ENCODE peak calls at places on chromosome 17, in four cellular contexts. P, I, L and J are unnamed samples. For H3K4me1, the result is how much of the 10 kb centered on the place peaks cover.

GRCh38 chr17:68427575-68427974 is 29.7 kb downstream of the WIPI1 start:
- DNase-seq in P (no peak), I (no peak), L (no peak), J (no peak)

GRCh38 chr17:17147821-17148220 is 58.3 kb downstream of the PLD6 start:
- DNase-seq in P (no peak), I (no peak), L (no peak), J (no peak)

GRCh38 chr17:15510361-15510760 is 42.9 kb upstream of the CDRT4 start:
- DNase-seq in P (no peak), I (no peak), L (peak), J (no peak)

GRCh38 chr17:32604966-32605365 is 118.2 kb downstream of the CDK5R1 start:
- DNase-seq in P (no peak), I (no peak), L (no peak), J (no peak)

GRCh38 chr17:2755941-2756724 is 6.7 kb upstream of the CCDC92B start:
- DNase-seq in P (no peak), I (no peak), L (no peak), J (no peak)

GRCh38 chr17:12730421-12730820 is 58.9 kb upstream of the ARHGAP44 start:
- DNase-seq in P (no peak), I (peak), L (no peak), J (no peak)

GRCh38 chr17:32277284-32277683 is 11.7 kb downstream of the RHBDL3 start:
- DNase-seq in P (no peak), I (no peak), L (no peak), J (no peak)

GRCh38 chr17:83185023-83186002 is 105.9 kb downstream of the METRNL start:
- DNase-seq in P (no peak), I (peak), L (no peak), J (peak)

GRCh38 chr17:8914554-8914953 is 47.1 kb upstream of the PIK3R6 start:
- DNase-seq in P (no peak), I (no peak), L (no peak), J (no peak)

GRCh38 chr17:72332367-72332766 is 211.5 kb downstream of the SOX9 start:
- DNase-seq in P (no peak), I (no peak), L (no peak), J (no peak)

GRCh38 chr17:64129765-64130558 is at the start of gene ERN1:
- DNase-seq in P (peak), I (peak), L (peak), J (peak)

GRCh38 chr17:36703860-36704266 is 102.5 kb downstream of the MRM1 start:
- DNase-seq in P (peak), I (peak), L (peak), J (no peak)

GRCh38 chr17:13874817-13875216 is 194.5 kb upstream of the COX10 start:
- DNase-seq in P (no peak), I (no peak), L (no peak), J (no peak)

GRCh38 chr17:82648761-82649474 is 674 bp upstream of the WDR45B start:
- DNase-seq in P (peak), I (peak), L (no peak), J (no peak)

GRCh38 chr17:37567137-37567927 is 41.9 kb downstream of the SYNRG start:
- DNase-seq in P (no peak), I (no peak), L (no peak), J (no peak)

GRCh38 chr17:74528491-74529199 is 2.6 kb downstream of the CD300LB start:
- DNase-seq in P (no peak), I (peak), L (no peak), J (no peak)

GRCh38 chr17:28574536-28574935 is 2.2 kb downstream of the ALDOC start:
- DNase-seq in P (no peak), I (no peak), L (no peak), J (no peak)

GRCh38 chr17:60080545-60080944 is 1.8 kb upstream of the HEATR6 start:
- DNase-seq in P (no peak), I (no peak), L (no peak), J (no peak)

GRCh38 chr17:32486091-32486700 is 597 bp upstream of the CDK5R1 start:
- DNase-seq in P (peak), I (peak), L (peak), J (no peak)

GRCh38 chr17:66423436-66423922 is 121.1 kb downstream of the PRKCA start:
- DNase-seq in P (no peak), I (no peak), L (no peak), J (no peak)

GRCh38 chr17:48004973-48005372 is 32.6 kb downstream of the COPZ2 start:
- DNase-seq in P (no peak), I (no peak), L (no peak), J (no peak)

GRCh38 chr17:39769974-39770587 is 32.3 kb downstream of the GRB7 start:
- DNase-seq in P (no peak), I (no peak), L (no peak), J (peak)

GRCh38 chr17:68057531-68057952 is 22.0 kb downstream of the KPNA2 start:
- DNase-seq in P (no peak), I (peak), L (peak), J (no peak)

GRCh38 chr17:82378741-82379021 is 7.1 kb downstream of the UTS2R start:
- DNase-seq in P (no peak), I (no peak), L (no peak), J (peak)

GRCh38 chr17:74192950-74193781 is 10.3 kb upstream of the RPL38 start:
- DNase-seq in P (peak), I (peak), L (no peak), J (no peak)

GRCh38 chr17:48634446-48635208 is 8.5 kb upstream of the HOXB9 start:
- DNase-seq in P (no peak), I (peak), L (no peak), J (no peak)

GRCh38 chr17:66365204-66365524 is 62.8 kb downstream of the PRKCA start:
- DNase-seq in P (no peak), I (no peak), L (peak), J (no peak)

GRCh38 chr17:29291163-29291752 is 2.7 kb downstream of the NUFIP2 start:
- DNase-seq in P (no peak), I (peak), L (peak), J (no peak)

GRCh38 chr17:10062757-10063385 is 135.5 kb downstream of the GAS7 start:
- DNase-seq in P (no peak), I (no peak), L (no peak), J (no peak)

GRCh38 chr17:40818733-40819527 is 3.5 kb downstream of the KRT10 start:
- DNase-seq in P (peak), I (peak), L (peak), J (peak)

GRCh38 chr17:17824780-17825614 is 11.8 kb downstream of the SREBF1 start:
- DNase-seq in P (no peak), I (no peak), L (no peak), J (no peak)

GRCh38 chr17:74028717-74029116 is 174.8 kb upstream of the RPL38 start:
- DNase-seq in P (no peak), I (no peak), L (no peak), J (no peak)

GRCh38 chr17:33292981-33293867 is at the start of gene ASIC2:
- DNase-seq in P (no peak), I (peak), L (no peak), J (peak)

GRCh38 chr17:32102697-32103096 is 39.6 kb upstream of the RHOT1 start:
- DNase-seq in P (no peak), I (no peak), L (no peak), J (no peak)

GRCh38 chr17:49920370-49920769 is 48.6 kb upstream of the DLX4 start:
- DNase-seq in P (no peak), I (no peak), L (no peak), J (no peak)

GRCh38 chr17:71633391-71633849 is 487.4 kb upstream of the SOX9 start:
- DNase-seq in P (no peak), I (peak), L (no peak), J (peak)

GRCh38 chr17:67492824-67493490 is 115.9 kb downstream of the PITPNC1 start:
- DNase-seq in P (no peak), I (no peak), L (no peak), J (no peak)

GRCh38 chr17:27511921-27512320 is 55.7 kb downstream of the KSR1 start:
- DNase-seq in P (no peak), I (no peak), L (no peak), J (no peak)

GRCh38 chr17:27511154-27511553 is 54.9 kb downstream of the KSR1 start:
- DNase-seq in P (no peak), I (no peak), L (no peak), J (no peak)

GRCh38 chr17:27514595-27515413 is 58.6 kb downstream of the KSR1 start:
- DNase-seq in P (no peak), I (no peak), L (no peak), J (no peak)

GRCh38 chr17:27512511-27513346 is 56.5 kb downstream of the KSR1 start:
- DNase-seq in P (no peak), I (no peak), L (no peak), J (no peak)

DNA sequence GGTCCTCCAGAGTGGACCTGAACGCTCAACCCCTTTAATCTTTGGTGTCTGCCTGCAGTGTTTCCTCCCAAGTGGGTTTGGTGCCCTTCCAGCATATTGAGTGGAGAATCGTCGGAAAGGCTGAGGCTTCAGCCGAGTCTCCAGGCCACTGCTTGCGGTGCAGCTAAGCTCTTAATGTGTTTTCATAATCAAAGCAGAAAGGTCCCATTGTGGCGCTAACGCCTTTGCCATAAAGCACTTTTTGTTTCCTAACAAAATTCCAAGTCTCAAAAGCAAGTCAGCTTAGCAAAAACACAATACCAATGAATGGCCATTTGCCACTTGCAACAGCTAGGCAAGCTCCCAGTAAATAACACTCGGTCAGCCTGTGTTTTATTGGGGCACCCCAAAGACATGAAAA is 57.6 kb downstream of the KSR1 start:
- DNase-seq in P (no peak), I (no peak), L (no peak), J (no peak)
- H3K4me1 ChIP-seq in P (under half), I (under half), L (under half), J (under half)

GRCh38 chr17:76408037-76408849 is 23.8 kb downstream of the SPHK1 start:
- DNase-seq in P (no peak), I (peak), L (peak), J (peak)
- TF ChIP-seq CTCF in P (peak), I (peak), L (peak), J (peak)

DNA sequence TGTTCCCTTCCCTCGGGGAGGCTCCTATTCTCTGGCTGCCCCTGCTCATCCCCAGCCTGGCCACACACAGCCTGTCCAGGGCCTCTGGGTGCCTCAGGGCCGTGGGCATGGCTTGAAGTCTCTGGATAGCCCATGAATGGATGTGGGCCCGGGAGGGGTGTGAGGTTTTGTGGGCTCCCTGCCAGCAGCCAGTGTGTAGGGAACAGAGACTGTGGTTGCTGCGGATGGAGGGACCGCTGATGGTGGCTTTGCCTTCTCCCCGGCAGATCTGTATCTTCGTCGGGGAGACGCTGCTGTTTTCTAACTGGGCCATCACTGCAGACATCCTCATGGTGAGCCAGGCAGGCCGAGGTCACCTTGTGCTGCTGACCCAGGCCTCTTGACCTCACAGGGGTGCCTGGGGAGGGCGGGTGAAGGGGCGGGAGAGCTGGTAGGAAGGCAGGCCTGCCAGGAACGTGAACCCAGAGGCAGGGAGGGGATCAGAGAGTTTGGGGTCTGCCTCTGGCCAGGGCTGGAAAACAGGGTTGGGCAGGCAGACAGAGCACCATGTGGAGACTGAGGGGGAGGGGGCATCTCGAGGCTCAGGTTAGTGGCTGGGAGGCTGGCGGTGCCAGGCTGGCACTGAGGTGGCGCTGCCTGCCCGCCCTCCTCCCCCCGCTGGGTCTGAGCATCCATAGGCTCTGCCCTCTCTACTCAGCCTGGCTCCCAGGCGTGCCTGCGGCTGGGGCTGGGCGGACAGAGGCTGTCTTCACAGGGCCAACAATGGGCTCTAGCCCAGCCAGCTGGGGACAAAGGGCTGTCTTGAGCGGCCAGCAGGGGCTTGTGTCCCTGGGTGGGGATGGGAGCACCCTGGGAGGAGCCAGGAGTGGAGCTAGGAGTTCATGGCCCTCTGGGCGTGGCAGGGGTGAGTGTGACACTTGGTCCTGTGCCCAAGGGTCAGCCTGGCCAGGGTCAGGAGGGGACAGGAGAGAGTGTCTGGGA is 21.4 kb downstream of the MYBBP1A start:
- DNase-seq in P (peak), I (peak), L (peak), J (no peak)
- H3K27ac ChIP-seq in P (peak), I (peak), L (peak), J (no peak)

DNA sequence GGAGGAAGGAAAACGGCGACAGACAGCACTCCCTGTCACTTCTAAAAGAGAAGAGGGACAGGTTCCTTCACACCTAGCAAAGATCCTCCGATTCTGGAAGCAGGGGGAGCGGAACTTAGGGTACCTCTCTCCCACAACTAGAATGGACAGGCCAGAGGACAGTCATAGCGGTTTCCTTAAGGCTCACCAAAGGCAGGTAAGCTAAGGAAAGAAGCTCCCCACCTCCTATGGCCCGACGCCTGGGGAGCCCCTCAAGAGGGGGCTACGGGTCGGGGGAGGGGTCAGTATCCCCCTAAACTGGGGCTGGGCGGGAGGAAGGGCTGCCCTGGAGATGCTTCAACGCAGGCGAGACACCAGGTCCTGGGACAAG is 290 bp downstream of the RAB5C start:
- DNase-seq in P (no peak), I (no peak), L (no peak), J (no peak)
- H3K4me1 ChIP-seq in P (half or more), I (under half), L (under half), J (under half)

GRCh38 chr17:556431-556995 is 158.1 kb downstream of the VPS53 start:
- DNase-seq in P (no peak), I (no peak), L (no peak), J (no peak)
- TF ChIP-seq CTCF in P (no peak), I (no peak), L (no peak), J (no peak)

GRCh38 chr17:1047886-1048470 is 51.0 kb downstream of the TIMM22 start:
- DNase-seq in P (no peak), I (no peak), L (no peak), J (no peak)
- H3K27ac ChIP-seq in P (peak), I (no peak), L (no peak), J (no peak)

DNA sequence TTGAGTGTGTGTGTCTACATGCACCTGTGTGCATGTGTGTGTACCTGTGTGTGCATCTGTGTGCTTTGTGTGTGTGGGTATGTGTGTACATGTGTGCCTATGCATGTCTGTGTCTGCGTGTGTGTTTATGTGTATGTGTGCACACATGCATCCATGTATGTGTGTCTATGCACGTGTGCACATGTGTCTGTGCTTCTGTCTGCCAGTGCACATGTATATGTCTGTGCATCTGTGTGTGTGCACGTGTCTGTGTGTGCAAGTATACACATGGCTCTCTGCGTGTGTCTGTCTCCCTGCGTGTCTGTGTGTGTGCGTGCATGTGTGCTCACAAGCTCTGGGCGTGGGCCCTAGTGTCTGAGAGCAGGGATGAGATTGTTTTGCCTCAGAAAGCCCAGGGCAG is 85.3 kb upstream of the SEC14L1 start:
- DNase-seq in P (no peak), I (no peak), L (no peak), J (no peak)
- H3K4me1 ChIP-seq in P (under half), I (under half), L (under half), J (under half)

GRCh38 chr17:44522883-44523671 is 19.9 kb upstream of the GPATCH8 start:
- DNase-seq in P (peak), I (peak), L (peak), J (no peak)
- TF ChIP-seq CTCF in P (peak), I (peak), L (peak), J (peak)

GRCh38 chr17:57892146-57892819 is 42.4 kb upstream of the MRPS23 start:
- DNase-seq in P (peak), I (peak), L (peak), J (no peak)
- H3K27ac ChIP-seq in P (peak), I (peak), L (peak), J (peak)

GRCh38 chr17:81308161-81308560 is 13.1 kb upstream of the SLC38A10 start:
- DNase-seq in P (no peak), I (no peak), L (no peak), J (no peak)
- H3K4me1 ChIP-seq in P (under half), I (under half), L (under half), J (under half)